ENCODE peak calls at places on chromosome 14, in six cellular contexts. One of them, this sample, is unnamed.

GRCh38 chr14:23437142-23438129 is 2.0 kb upstream of the MYH7 start:
- DNase-seq in activated naive CD4-positive, alpha-beta T cell: no peak
- DNase-seq in sigmoid colon: no peak
- DNase-seq in left kidney: peak
- DNase-seq in MM.1S: no peak
- DNase-seq in activated T-helper 1 cell treated with anti-CD3 and anti-CD28 coated beads, Interleukin-12 subunit alpha, Interleukin-12 subunit beta, Interleukin-2, Interleukin-4 antibody, amounts not matched to agents 30 ng/mL and 10 ng/mL and 1 ng/mL, durations not matched to agents 14 hours and 24 hours and 36 hours: no peak
- DNase-seq in this sample: no peak

GRCh38 chr14:51619551-51619950 is 32.2 kb upstream of the FRMD6 start:
- DNase-seq in activated naive CD4-positive, alpha-beta T cell: no peak
- DNase-seq in sigmoid colon: no peak
- DNase-seq in left kidney: peak
- DNase-seq in MM.1S: no peak
- DNase-seq in activated T-helper 1 cell treated with anti-CD3 and anti-CD28 coated beads, Interleukin-12 subunit alpha, Interleukin-12 subunit beta, Interleukin-2, Interleukin-4 antibody, amounts not matched to agents 30 ng/mL and 10 ng/mL and 1 ng/mL, durations not matched to agents 14 hours and 24 hours and 36 hours: no peak
- DNase-seq in this sample: no peak

GRCh38 chr14:42224053-42224888 is 617.6 kb downstream of the LRFN5 start:
- DNase-seq in activated naive CD4-positive, alpha-beta T cell: no peak
- DNase-seq in sigmoid colon: no peak
- DNase-seq in left kidney: peak
- DNase-seq in MM.1S: no peak
- DNase-seq in activated T-helper 1 cell treated with anti-CD3 and anti-CD28 coated beads, Interleukin-12 subunit alpha, Interleukin-12 subunit beta, Interleukin-2, Interleukin-4 antibody, amounts not matched to agents 30 ng/mL and 10 ng/mL and 1 ng/mL, durations not matched to agents 14 hours and 24 hours and 36 hours: no peak
- DNase-seq in this sample: peak

GRCh38 chr14:104515811-104516780 is 63.5 kb upstream of the C14orf180 start:
- DNase-seq in activated naive CD4-positive, alpha-beta T cell: no peak
- DNase-seq in sigmoid colon: no peak
- DNase-seq in left kidney: no peak
- DNase-seq in MM.1S: no peak
- DNase-seq in activated T-helper 1 cell treated with anti-CD3 and anti-CD28 coated beads, Interleukin-12 subunit alpha, Interleukin-12 subunit beta, Interleukin-2, Interleukin-4 antibody, amounts not matched to agents 30 ng/mL and 10 ng/mL and 1 ng/mL, durations not matched to agents 14 hours and 24 hours and 36 hours: no peak
- DNase-seq in this sample: no peak

GRCh38 chr14:22535916-22536315 is 53.1 kb downstream of the DAD1 start:
- DNase-seq in activated naive CD4-positive, alpha-beta T cell: no peak
- DNase-seq in sigmoid colon: no peak
- DNase-seq in left kidney: no peak
- DNase-seq in MM.1S: no peak
- DNase-seq in activated T-helper 1 cell treated with anti-CD3 and anti-CD28 coated beads, Interleukin-12 subunit alpha, Interleukin-12 subunit beta, Interleukin-2, Interleukin-4 antibody, amounts not matched to agents 30 ng/mL and 10 ng/mL and 1 ng/mL, durations not matched to agents 14 hours and 24 hours and 36 hours: no peak
- DNase-seq in this sample: no peak

GRCh38 chr14:74973003-74973614 is 17.7 kb upstream of the PGF start:
- DNase-seq in activated naive CD4-positive, alpha-beta T cell: no peak
- DNase-seq in sigmoid colon: peak
- DNase-seq in left kidney: peak
- DNase-seq in MM.1S: peak
- DNase-seq in activated T-helper 1 cell treated with anti-CD3 and anti-CD28 coated beads, Interleukin-12 subunit alpha, Interleukin-12 subunit beta, Interleukin-2, Interleukin-4 antibody, amounts not matched to agents 30 ng/mL and 10 ng/mL and 1 ng/mL, durations not matched to agents 14 hours and 24 hours and 36 hours: peak
- DNase-seq in this sample: no peak

GRCh38 chr14:36510078-36510799 is 9.8 kb downstream of the NKX2-1 start:
- DNase-seq in activated naive CD4-positive, alpha-beta T cell: no peak
- DNase-seq in sigmoid colon: no peak
- DNase-seq in left kidney: peak
- DNase-seq in MM.1S: no peak
- DNase-seq in activated T-helper 1 cell treated with anti-CD3 and anti-CD28 coated beads, Interleukin-12 subunit alpha, Interleukin-12 subunit beta, Interleukin-2, Interleukin-4 antibody, amounts not matched to agents 30 ng/mL and 10 ng/mL and 1 ng/mL, durations not matched to agents 14 hours and 24 hours and 36 hours: no peak
- DNase-seq in this sample: no peak

GRCh38 chr14:92599786-92600185 is 86.2 kb downstream of the RIN3 start:
- DNase-seq in activated naive CD4-positive, alpha-beta T cell: no peak
- DNase-seq in sigmoid colon: no peak
- DNase-seq in left kidney: no peak
- DNase-seq in MM.1S: no peak
- DNase-seq in activated T-helper 1 cell treated with anti-CD3 and anti-CD28 coated beads, Interleukin-12 subunit alpha, Interleukin-12 subunit beta, Interleukin-2, Interleukin-4 antibody, amounts not matched to agents 30 ng/mL and 10 ng/mL and 1 ng/mL, durations not matched to agents 14 hours and 24 hours and 36 hours: no peak
- DNase-seq in this sample: no peak

This sample was measured in NAMALWA.